ENCODE peak calls at places on chromosome 16, in eight cellular contexts. F is mesendoderm; D is H1; Z is psoas muscle; B is stimulated activated CD4-positive, alpha-beta T cell treated with anti-CD3 and anti-CD28 coated beads, Interleukin-1b, Interleukin-23, amount 100 ng/mL, for 1 hour; A is CD4-positive, CD25-positive, alpha-beta regulatory T cell; I is choroid plexus epithelial cell; Y is mesothelial cell of epicardium. O is an unnamed sample.

GRCh38 chr16:90057738-90058173 is 19.4 kb downstream of the PRDM7 start:
- DNase-seq in I (peak), D (no peak), B (no peak), A (no peak), Z (no peak), Y (no peak), F (no peak), O (no peak)

GRCh38 chr16:2482181-2483107 is 7.5 kb downstream of the TBC1D24 start:
- DNase-seq in F (no peak), Z (peak), D (no peak), A (no peak), I (peak), B (no peak), Y (no peak), O (no peak)

GRCh38 chr16:22614271-22614947 is 103.7 kb downstream of the NPIPB5 start:
- DNase-seq in D (no peak), A (no peak), Z (no peak), B (no peak), F (no peak), Y (no peak), I (peak), O (no peak)

GRCh38 chr16:85552980-85553435 is 60.1 kb upstream of the GSE1 start:
- DNase-seq in B (no peak), A (no peak), D (no peak), Z (no peak), I (no peak), F (no peak), Y (no peak), O (peak)

GRCh38 chr16:78242231-78242630 is 142.8 kb downstream of the WWOX start:
- DNase-seq in D (no peak), F (no peak), Y (no peak), Z (no peak), B (no peak), I (no peak), A (no peak), O (no peak)

GRCh38 chr16:71348262-71349085 is 10.0 kb upstream of the CALB2 start:
- DNase-seq in D (no peak), Z (no peak), B (no peak), Y (peak), F (no peak), A (no peak), I (no peak), O (no peak)

GRCh38 chr16:29809850-29810698 is 1.9 kb upstream of the PRRT2 start:
- DNase-seq in F (peak), I (peak), Y (no peak), D (no peak), B (no peak), A (no peak), Z (peak), O (peak)

GRCh38 chr16:64370112-64370511 is 751.8 kb downstream of the CDH11 start:
- DNase-seq in B (no peak), Y (no peak), A (no peak), D (no peak), I (no peak), F (no peak), Z (no peak), O (no peak)

GRCh38 chr16:20203277-20203676 is 124.0 kb downstream of the GP2 start:
- DNase-seq in A (no peak), D (no peak), Z (no peak), B (no peak), I (no peak), Y (no peak), F (no peak), O (no peak)

GRCh38 chr16:64094992-64095579 is 1026.8 kb downstream of the CDH11 start:
- DNase-seq in A (no peak), B (no peak), F (no peak), Y (no peak), D (no peak), I (peak), Z (no peak), O (no peak)

GRCh38 chr16:89918453-89919347 is at the start of gene MC1R:
- DNase-seq in Y (peak), D (no peak), F (peak), B (no peak), A (no peak), I (peak), Z (peak), O (peak)

GRCh38 chr16:54073356-54073755 is 213.2 kb downstream of the IRX3 start:
- DNase-seq in Z (no peak), Y (no peak), I (no peak), D (no peak), B (no peak), F (no peak), A (no peak), O (no peak)

GRCh38 chr16:71413341-71413740 is 28.5 kb downstream of the TLE7 start:
- DNase-seq in D (no peak), F (no peak), Y (no peak), I (no peak), A (no peak), B (no peak), Z (no peak), O (no peak)

GRCh38 chr16:77564791-77565390 is 130.1 kb upstream of the ADAMTS18 start:
- DNase-seq in I (peak), F (peak), Z (no peak), B (no peak), A (no peak), Y (no peak), D (no peak), O (peak)

GRCh38 chr16:11250091-11250785 is 5.8 kb downstream of the SOCS1 start:
- DNase-seq in I (peak), Y (no peak), A (no peak), F (peak), Z (no peak), B (no peak), D (no peak), O (no peak)

GRCh38 chr16:87602005-87602790 is at the start of gene JPH3:
- DNase-seq in Z (no peak), Y (peak), A (no peak), F (peak), I (no peak), B (no peak), D (peak), O (no peak)

GRCh38 chr16:81449899-81450608 is 5.4 kb downstream of the CMIP start:
- DNase-seq in F (no peak), Y (no peak), D (no peak), I (no peak), Z (no peak), B (no peak), A (no peak), O (no peak)

GRCh38 chr16:89334461-89334860 is 117.0 kb downstream of the ZNF778 start:
- DNase-seq in D (no peak), A (no peak), I (no peak), Y (no peak), B (no peak), Z (peak), F (no peak), O (no peak)

GRCh38 chr16:5075637-5076036 is 4.0 kb downstream of the ALG1 start:
- DNase-seq in Y (no peak), B (no peak), Z (no peak), A (no peak), F (peak), D (no peak), I (no peak), O (no peak)

GRCh38 chr16:8569650-8570338 is 20.5 kb downstream of the TMEM114 start:
- DNase-seq in F (no peak), A (no peak), Y (no peak), B (no peak), D (no peak), Z (no peak), I (no peak), O (no peak)

GRCh38 chr16:3480901-3481695 is 14.2 kb downstream of the C16orf90 start:
- DNase-seq in A (no peak), F (peak), Y (no peak), Z (no peak), B (no peak), D (peak), I (no peak), O (peak)

GRCh38 chr16:82945420-82946096 is 318.8 kb downstream of the CDH13 start:
- DNase-seq in F (no peak), B (no peak), Z (no peak), I (no peak), D (no peak), A (no peak), Y (no peak), O (peak)

GRCh38 chr16:30437511-30438046 is 7.7 kb upstream of the DCTPP1 start:
- DNase-seq in Z (no peak), A (no peak), Y (no peak), F (no peak), I (no peak), D (no peak), B (no peak), O (no peak)

GRCh38 chr16:82118749-82119148 is 51.3 kb downstream of the MPHOSPH6 start:
- DNase-seq in B (no peak), I (no peak), Y (no peak), F (no peak), D (no peak), A (no peak), Z (no peak), O (no peak)

GRCh38 chr16:75244225-75244792 is 7.1 kb downstream of the BCAR1 start:
- DNase-seq in Y (no peak), B (no peak), F (no peak), A (no peak), Z (no peak), D (no peak), I (peak), O (peak)

GRCh38 chr16:20871935-20872815 is 28.0 kb downstream of the DCUN1D3 start:
- DNase-seq in F (peak), Z (no peak), I (no peak), B (no peak), Y (no peak), D (no peak), A (no peak), O (no peak)